ENCODE peak calls at places on chromosome 20, in four cellular contexts. F is lung, C is DND-41, L is WERI-Rb-1. R is an unnamed sample.

GRCh38 chr20:63868264-63868663 is 3.2 kb downstream of the TPD52L2 start:
- DNase-seq in C (no peak), F (no peak), L (no peak), R (no peak)

GRCh38 chr20:59777814-59778575 is 155.4 kb downstream of the SYCP2 start:
- DNase-seq in C (no peak), F (no peak), L (no peak), R (no peak)

GRCh38 chr20:19522080-19522801 is 235.8 kb upstream of the RIN2 start:
- DNase-seq in F (no peak), C (peak), L (no peak), R (no peak)

GRCh38 chr20:12925214-12925755 is 83.5 kb upstream of the SPTLC3 start:
- DNase-seq in L (peak), C (peak), F (peak), R (peak)

GRCh38 chr20:50381771-50382593 is 128.2 kb upstream of the PTPN1 start:
- DNase-seq in L (no peak), C (no peak), F (no peak), R (no peak)

GRCh38 chr20:48040051-48040450 is 254.8 kb upstream of the SULF2 start:
- DNase-seq in L (no peak), C (no peak), F (no peak), R (no peak)

GRCh38 chr20:63884506-63885263 is 10.2 kb upstream of the DNAJC5 start:
- DNase-seq in C (no peak), F (no peak), L (no peak), R (no peak)

GRCh38 chr20:63896136-63896890 is 1.4 kb downstream of the DNAJC5 start:
- DNase-seq in L (peak), F (peak), C (peak), R (no peak)

GRCh38 chr20:8144282-8145245 is 12.5 kb downstream of the PLCB1 start:
- DNase-seq in L (no peak), F (no peak), C (peak), R (no peak)

GRCh38 chr20:51412991-51413471 is 129.5 kb downstream of the NFATC2 start:
- DNase-seq in L (no peak), C (no peak), F (no peak), R (no peak)

GRCh38 chr20:9301129-9302072 is 213.0 kb upstream of the LAMP5 start:
- DNase-seq in C (no peak), L (no peak), F (no peak), R (no peak)

GRCh38 chr20:36493013-36493800 is 48.1 kb upstream of the MYL9 start:
- DNase-seq in L (peak), C (no peak), F (no peak), R (no peak)

GRCh38 chr20:60219984-60220540 is 261.8 kb downstream of the CDH26 start:
- DNase-seq in F (no peak), C (no peak), L (no peak), R (no peak)

GRCh38 chr20:36035720-36036119 is 67.3 kb downstream of the CNBD2 start:
- DNase-seq in F (no peak), L (no peak), C (peak), R (no peak)

GRCh38 chr20:47456952-47457724 is 44.5 kb upstream of the NCOA3 start:
- DNase-seq in F (no peak), C (no peak), L (no peak), R (no peak)

GRCh38 chr20:59170406-59171349 is 7.1 kb downstream of the ZNF831 start:
- DNase-seq in F (no peak), C (no peak), L (no peak), R (no peak)

GRCh38 chr20:50390685-50391443 is 119.3 kb upstream of the PTPN1 start:
- DNase-seq in F (no peak), L (no peak), C (no peak), R (no peak)

GRCh38 chr20:46128310-46129151 is 10.4 kb downstream of the CD40 start:
- DNase-seq in L (peak), C (peak), F (no peak), R (no peak)

GRCh38 chr20:35972445-35972844 is 4.1 kb downstream of the CNBD2 start:
- DNase-seq in C (no peak), L (peak), F (no peak), R (no peak)

GRCh38 chr20:30610044-30610693 is 647.3 kb upstream of the DEFB115 start:
- DNase-seq in C (no peak), L (no peak), F (no peak), R (no peak)

GRCh38 chr20:20366551-20366895 is 1.4 kb upstream of the INSM1 start:
- DNase-seq in L (peak), F (no peak), C (no peak), R (no peak)

GRCh38 chr20:53493201-53493908 is 100.3 kb downstream of the ZNF217 start:
- DNase-seq in C (no peak), F (no peak), L (no peak), R (no peak)
- TF ChIP-seq CTCF in C (no peak), F (no peak), L (no peak), R (peak)

GRCh38 chr20:25249198-25249931 is 1.5 kb downstream of the PYGB start:
- DNase-seq in C (no peak), L (peak), F (no peak), R (no peak)
- TF ChIP-seq CTCF in C (peak), L (no peak), F (no peak), R (no peak)

GRCh38 chr20:62589720-62590119 is 52.6 kb upstream of the SLCO4A1 start:
- DNase-seq in L (no peak), F (no peak), C (no peak), R (no peak)
- TF ChIP-seq CTCF in L (no peak), F (no peak), C (no peak), R (no peak)

DNA sequence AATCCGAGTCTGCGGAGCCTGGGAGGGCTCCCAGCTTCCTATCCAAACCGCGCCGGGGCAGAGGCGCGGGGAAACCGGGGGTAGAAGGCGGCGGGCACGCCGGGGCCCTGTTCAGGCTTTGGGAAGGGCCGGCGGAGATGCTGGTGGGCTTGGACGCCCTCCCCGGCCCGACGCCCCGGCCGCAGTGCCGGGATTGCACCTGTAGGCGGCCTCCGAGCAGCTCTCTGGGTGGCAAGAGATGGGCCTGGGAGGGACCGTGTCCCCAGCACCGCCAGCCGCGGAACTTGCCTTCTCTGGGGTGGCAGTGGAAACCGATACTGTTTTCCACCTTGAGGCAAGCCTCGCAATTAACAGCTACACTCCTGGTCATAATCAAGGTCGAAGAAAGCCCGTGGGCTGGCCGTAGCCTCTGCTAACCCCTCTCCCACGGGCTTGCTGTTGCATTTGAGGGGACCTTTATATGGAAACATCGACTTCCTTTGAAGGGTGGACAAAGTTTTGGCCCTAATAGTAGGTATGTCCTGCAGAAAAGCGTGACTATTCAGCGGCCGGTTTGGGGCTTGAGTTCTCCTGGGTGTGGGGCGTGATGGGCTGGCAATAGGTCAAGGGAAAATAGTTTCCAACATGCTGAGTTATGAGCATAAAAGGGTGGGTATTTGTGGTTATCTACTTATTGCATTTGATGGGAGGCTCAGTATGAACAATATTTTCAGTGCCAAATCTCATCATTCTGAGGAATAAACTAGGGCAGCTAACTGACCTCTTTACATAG is 1.1 kb upstream of the JAG1 start:
- DNase-seq in F (peak), C (no peak), L (peak), R (peak)
- TF ChIP-seq CTCF in F (peak), C (no peak), L (peak), R (peak)

GRCh38 chr20:44031001-44031574 is 116.4 kb downstream of the TOX2 start:
- DNase-seq in L (no peak), F (no peak), C (peak), R (peak)

GRCh38 chr20:44033873-44034272 is 119.2 kb downstream of the TOX2 start:
- DNase-seq in L (no peak), C (peak), F (no peak), R (peak)

GRCh38 chr20:44033344-44033743 is 118.7 kb downstream of the TOX2 start:
- DNase-seq in L (no peak), C (peak), F (no peak), R (no peak)

GRCh38 chr20:44031822-44032582 is 117.3 kb downstream of the TOX2 start:
- DNase-seq in L (no peak), F (no peak), C (peak), R (peak)

DNA sequence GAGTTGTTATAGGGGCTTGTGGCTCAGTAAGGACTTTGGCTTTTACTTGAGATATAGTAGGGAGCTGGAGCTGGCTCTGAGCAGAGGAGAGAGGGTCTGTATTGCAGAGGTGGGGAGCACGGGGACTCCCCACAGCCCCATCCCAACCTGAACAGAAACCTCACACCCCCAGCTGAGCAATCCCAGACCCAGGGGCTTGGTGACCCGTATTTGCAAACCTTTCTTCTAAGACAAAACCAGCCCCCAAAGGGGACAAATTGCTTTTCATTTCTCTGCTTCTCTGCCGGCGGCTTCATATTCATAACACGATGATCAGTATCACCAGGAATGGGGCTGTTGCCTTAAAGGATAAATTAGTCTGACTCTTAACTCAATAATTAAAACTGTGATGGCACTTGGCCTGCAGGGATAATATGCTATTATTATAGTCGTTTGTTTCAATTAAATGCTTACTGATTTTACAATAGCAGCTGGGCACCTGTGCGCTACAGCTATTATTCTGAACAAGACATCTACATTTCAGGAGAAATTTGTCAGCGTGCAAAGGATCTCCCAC is 118.0 kb downstream of the TOX2 start:
- DNase-seq in C (no peak), L (no peak), F (no peak), R (peak)
- TF ChIP-seq CTCF in C (no peak), L (no peak), F (no peak), R (no peak)

GRCh38 chr20:41091926-41092325 is 45.4 kb upstream of the PLCG1 start:
- DNase-seq in C (no peak), F (no peak), L (no peak), R (no peak)

GRCh38 chr20:41087325-41087685 is 50.0 kb upstream of the PLCG1 start:
- DNase-seq in L (no peak), F (no peak), C (no peak), R (no peak)

GRCh38 chr20:41086402-41087324 is 50.7 kb upstream of the PLCG1 start:
- DNase-seq in F (no peak), L (no peak), C (no peak), R (no peak)

GRCh38 chr20:41087777-41088176 is 49.6 kb upstream of the PLCG1 start:
- DNase-seq in F (no peak), C (no peak), L (no peak), R (no peak)

GRCh38 chr20:41089555-41089954 is 47.8 kb upstream of the PLCG1 start:
- DNase-seq in C (no peak), F (no peak), L (no peak), R (no peak)
- TF ChIP-seq CTCF in C (peak), F (no peak), L (no peak), R (peak)

DNA sequence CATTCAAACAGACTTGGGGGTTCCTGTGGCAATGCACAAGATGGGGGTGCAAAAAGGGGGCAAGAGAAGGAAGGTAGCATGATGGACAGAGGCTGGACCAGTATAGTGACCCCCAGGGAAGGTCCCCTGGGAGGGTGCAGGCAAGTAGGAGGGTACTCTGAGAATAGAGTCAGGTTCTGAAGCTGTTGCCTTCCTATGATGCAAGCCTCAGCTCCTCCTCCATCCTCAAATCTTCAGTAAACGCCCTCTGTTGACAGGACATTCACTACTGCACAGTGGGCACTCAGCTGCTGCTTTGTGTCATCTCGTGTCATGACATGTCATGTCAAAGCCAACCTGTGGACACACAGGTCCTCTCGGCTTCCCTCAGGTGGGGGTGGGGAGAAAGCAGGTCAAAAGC is 5.8 kb upstream of the SDCBP2 start:
- DNase-seq in L (no peak), F (no peak), C (peak), R (no peak)
- TF ChIP-seq CTCF in L (no peak), F (no peak), C (peak), R (no peak)

DNA sequence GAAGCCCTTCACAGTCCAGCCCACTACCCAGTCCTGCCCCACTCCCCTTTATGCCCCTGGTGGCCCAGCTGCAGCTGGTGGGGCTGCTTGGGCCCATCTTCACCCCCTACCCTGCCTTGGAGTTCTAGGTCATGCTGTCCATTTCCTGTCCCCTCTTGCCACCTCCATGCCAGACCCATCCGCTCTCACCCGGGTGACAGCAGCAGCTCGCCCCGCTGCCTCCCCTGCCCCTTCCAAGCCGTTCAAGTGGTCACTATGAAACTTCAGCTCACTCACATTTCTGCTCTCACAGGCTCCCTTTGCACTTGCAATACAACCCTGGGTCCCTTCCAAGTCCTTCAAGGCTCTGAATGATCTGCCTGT is 16.2 kb downstream of the MYH7B start:
- DNase-seq in F (no peak), C (no peak), L (peak), R (no peak)
- TF ChIP-seq CTCF in F (no peak), C (no peak), L (no peak), R (peak)